ENCODE peak calls at places on chromosome 20, in four cellular contexts. One of them, this sample, is unnamed.

GRCh38 chr20:36543187-36544133 is 2.1 kb downstream of the MYL9 start:
- DNase-seq in MCF 10A: peak; percentile 22
- DNase-seq in LHCN-M2: peak; percentile 90
- DNase-seq in ACHN: no peak
- DNase-seq in this sample: peak; percentile 32

GRCh38 chr20:63697868-63698545 is 1.6 kb downstream of the TNFRSF6B start:
- DNase-seq in ACHN: peak; percentile 27
- DNase-seq in MCF 10A: peak; percentile 44
- DNase-seq in LHCN-M2: no peak
- DNase-seq in this sample: peak; percentile 77

GRCh38 chr20:38892091-38892981 is 33.9 kb upstream of the FAM83D start:
- DNase-seq in ACHN: no peak
- DNase-seq in MCF 10A: no peak
- DNase-seq in LHCN-M2: no peak
- DNase-seq in this sample: no peak

GRCh38 chr20:18663932-18664331 is 76.1 kb downstream of the DTD1 start:
- DNase-seq in MCF 10A: no peak
- DNase-seq in ACHN: peak; percentile 2
- DNase-seq in LHCN-M2: no peak
- DNase-seq in this sample: no peak

GRCh38 chr20:53100476-53100911 is 128.3 kb downstream of the TSHZ2 start:
- DNase-seq in ACHN: no peak
- DNase-seq in LHCN-M2: no peak
- DNase-seq in MCF 10A: peak; percentile 19
- DNase-seq in this sample: no peak

GRCh38 chr20:18805881-18806280 is 7.7 kb upstream of the SCP2D1 start:
- DNase-seq in LHCN-M2: peak; percentile 22
- DNase-seq in MCF 10A: peak; percentile 44
- DNase-seq in ACHN: no peak
- DNase-seq in this sample: no peak

GRCh38 chr20:4195499-4195898 is 180.1 kb upstream of the RNF24 start:
- DNase-seq in MCF 10A: peak; percentile 30
- DNase-seq in ACHN: no peak
- DNase-seq in LHCN-M2: peak; percentile 20
- DNase-seq in this sample: peak; percentile 88

GRCh38 chr20:42190084-42190483 is 571.9 kb upstream of the CHD6 start:
- DNase-seq in LHCN-M2: no peak
- DNase-seq in ACHN: no peak
- DNase-seq in MCF 10A: no peak
- DNase-seq in this sample: no peak

GRCh38 chr20:51106011-51106410 is 83.1 kb upstream of the KCNG1 start:
- DNase-seq in LHCN-M2: no peak
- DNase-seq in ACHN: no peak
- DNase-seq in MCF 10A: no peak
- DNase-seq in this sample: no peak

GRCh38 chr20:51661609-51662178 is 106.5 kb downstream of the ATP9A start:
- DNase-seq in LHCN-M2: peak; percentile 39
- DNase-seq in ACHN: no peak
- DNase-seq in MCF 10A: peak; percentile 41
- DNase-seq in this sample: no peak

GRCh38 chr20:35947907-35948306 is 6.4 kb downstream of the SCAND1 start:
- DNase-seq in LHCN-M2: no peak
- DNase-seq in MCF 10A: no peak
- DNase-seq in ACHN: peak; percentile 24
- DNase-seq in this sample: no peak

GRCh38 chr20:49914310-49915117 is 815 bp downstream of the SPATA2 start:
- DNase-seq in ACHN: no peak
- DNase-seq in LHCN-M2: no peak
- DNase-seq in MCF 10A: no peak
- DNase-seq in this sample: peak; percentile 70

GRCh38 chr20:44651507-44652373 is at the start of gene ADA:
- DNase-seq in ACHN: peak; percentile 58
- DNase-seq in MCF 10A: peak; percentile 65
- DNase-seq in LHCN-M2: peak; percentile 37
- DNase-seq in this sample: peak; percentile 94

GRCh38 chr20:59437601-59438031 is 137.2 kb downstream of the EDN3 start:
- DNase-seq in ACHN: no peak
- DNase-seq in LHCN-M2: no peak
- DNase-seq in MCF 10A: no peak
- DNase-seq in this sample: no peak

GRCh38 chr20:3777726-3778629 is 3.3 kb downstream of the SPEF1 start:
- DNase-seq in LHCN-M2: peak; percentile 33
- DNase-seq in MCF 10A: no peak
- DNase-seq in ACHN: no peak
- DNase-seq in this sample: peak; percentile 95

GRCh38 chr20:4937422-4938319 is 63.6 kb downstream of the SLC23A2 start:
- DNase-seq in MCF 10A: no peak
- DNase-seq in ACHN: no peak
- DNase-seq in LHCN-M2: no peak
- DNase-seq in this sample: no peak

GRCh38 chr20:49469060-49469459 is 13.4 kb downstream of the KCNB1 start:
- DNase-seq in MCF 10A: no peak
- DNase-seq in ACHN: no peak
- DNase-seq in LHCN-M2: no peak
- DNase-seq in this sample: no peak